ENCODE peak calls at places on chromosomes 2 and 18, in five cellular contexts. P is CD8-positive, alpha-beta T cell; S is psoas muscle; Y is GM23248; J is HL-60. O is an unnamed sample.

GRCh38 chr2:174339971-174340399 is 5.2 kb downstream of the SP9 start:
- DNase-seq in J (no peak), P (no peak), Y (no peak), S (no peak), O (no peak)

GRCh38 chr2:226184940-226185575 is 614.6 kb downstream of the IRS1 start:
- DNase-seq in P (no peak), S (no peak), Y (peak; percentile 46), J (no peak), O (no peak)

GRCh38 chr2:44793322-44793870 is 148.1 kb upstream of the SIX3 start:
- DNase-seq in J (peak; percentile 2), Y (peak; percentile 48), P (no peak), S (no peak), O (no peak)

GRCh38 chr2:106852103-106852502 is 33.9 kb downstream of the ST6GAL2 start:
- DNase-seq in P (no peak), J (no peak), Y (no peak), S (no peak), O (no peak)

GRCh38 chr2:240620149-240620731 is 5.0 kb upstream of the GPR35 start:
- DNase-seq in S (peak; percentile 7), Y (no peak), J (no peak), P (peak; percentile 3), O (no peak)

GRCh38 chr2:86703704-86704370 is 16.3 kb upstream of the RMND5A start:
- DNase-seq in S (no peak), J (no peak), P (no peak), Y (peak; percentile 88), O (no peak)

GRCh38 chr18:76451475-76452331 is 43.3 kb downstream of the ZNF516 start:
- DNase-seq in S (no peak), Y (peak; percentile 66), P (no peak), J (no peak), O (no peak)

GRCh38 chr2:174072857-174073256 is 107.7 kb upstream of the SP3 start:
- DNase-seq in S (no peak), J (no peak), Y (no peak), P (no peak), O (no peak)

GRCh38 chr2:8456149-8457091 is 225.4 kb upstream of the ID2 start:
- DNase-seq in J (no peak), P (peak; percentile 40), Y (no peak), S (no peak), O (no peak)

GRCh38 chr2:9752441-9753275 is 90.6 kb upstream of the TAF1B start:
- DNase-seq in J (no peak), Y (peak; percentile 96), S (no peak), P (peak; percentile 69), O (peak; percentile 31)

GRCh38 chr18:27540126-27540525 is 355.0 kb upstream of the CHST9 start:
- DNase-seq in S (no peak), P (no peak), Y (no peak), J (no peak), O (no peak)

GRCh38 chr2:117942958-117943672 is 70.8 kb downstream of the CCDC93 start:
- DNase-seq in S (no peak), J (no peak), P (no peak), Y (peak; percentile 84), O (no peak)

GRCh38 chr2:2170189-2170588 is 160.9 kb downstream of the MYT1L start:
- DNase-seq in S (no peak), Y (no peak), P (no peak), J (no peak), O (no peak)

GRCh38 chr2:66189598-66189997 is 245.3 kb upstream of the MEIS1 start:
- DNase-seq in J (peak; percentile 17), S (no peak), P (no peak), Y (peak; percentile 9), O (no peak)

GRCh38 chr18:13261658-13262357 is 43.2 kb downstream of the LDLRAD4 start:
- DNase-seq in Y (no peak), J (no peak), S (no peak), P (no peak), O (no peak)

GRCh38 chr2:171706152-171706803 is 19.0 kb downstream of the DYNC1I2 start:
- DNase-seq in S (no peak), J (no peak), P (no peak), Y (peak; percentile 56), O (no peak)

GRCh38 chr2:168849610-168850009 is 40.6 kb downstream of the SPC25 start:
- DNase-seq in Y (peak; percentile 18), S (no peak), J (no peak), P (no peak), O (no peak)

GRCh38 chr2:16413257-16413656 is 252.4 kb downstream of the CYRIA start:
- DNase-seq in Y (no peak), S (no peak), P (no peak), J (no peak), O (no peak)

GRCh38 chr2:61536086-61536722 is 2.0 kb downstream of the XPO1 start:
- DNase-seq in P (no peak), Y (peak; percentile 48), J (no peak), S (no peak), O (no peak)

GRCh38 chr18:79545255-79545654 is 134.3 kb upstream of the CTDP1 start:
- DNase-seq in P (no peak), J (no peak), Y (no peak), S (no peak), O (no peak)

DNA sequence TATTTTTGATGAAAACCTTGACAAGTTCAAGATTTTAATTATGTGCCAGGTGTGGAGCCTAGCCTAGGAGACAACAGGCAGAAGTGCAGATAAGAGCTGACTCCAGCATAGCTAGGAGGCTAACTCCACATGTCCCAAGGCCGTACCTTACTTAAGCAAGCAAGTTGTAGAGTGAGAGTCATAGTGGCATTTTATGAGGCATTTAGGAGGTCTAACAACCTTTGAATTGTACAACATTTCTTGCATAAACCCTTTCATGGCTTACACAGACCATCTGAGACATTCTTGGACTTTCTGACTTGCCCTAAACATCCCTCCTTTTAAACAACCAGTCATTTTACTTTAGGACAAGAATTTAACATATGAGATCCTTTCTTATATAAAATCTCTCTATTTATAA is 8.3 kb upstream of the SUCLG1 start:
- DNase-seq in J (no peak), S (no peak), Y (no peak), P (no peak), O (no peak)
- H3K27ac ChIP-seq in J (no peak overlapping the region), S (no peak overlapping the region), Y (no peak overlapping the region), P (no peak overlapping the region), O (no peak overlapping the region)

GRCh38 chr2:236657215-236657614 is 87.6 kb downstream of the ACKR3 start:
- DNase-seq in Y (no peak), S (no peak), J (no peak), P (no peak), O (no peak)
- H3K4me3 ChIP-seq in Y (no peak overlapping the region), S (no peak overlapping the region), J (no peak overlapping the region), P (no peak overlapping the region), O (no peak overlapping the region)

GRCh38 chr2:71601136-71602114 is 148.1 kb downstream of the DYSF start:
- DNase-seq in Y (no peak), J (no peak), P (no peak), S (peak; percentile 6), O (no peak)
- H3K27ac ChIP-seq in Y (no peak overlapping the region), J (no peak overlapping the region), P (no peak overlapping the region), S (no peak overlapping the region), O (no peak overlapping the region)

GRCh38 chr2:43267393-43267792 is 41.0 kb upstream of the ZFP36L2 start:
- DNase-seq in J (no peak), P (no peak), Y (no peak), S (no peak), O (no peak)

GRCh38 chr2:43270461-43270860 is 44.1 kb upstream of the ZFP36L2 start:
- DNase-seq in Y (no peak), J (no peak), S (no peak), P (no peak), O (no peak)

GRCh38 chr2:43269706-43270105 is 43.3 kb upstream of the ZFP36L2 start:
- DNase-seq in J (no peak), Y (peak; percentile 93), S (peak; percentile 78), P (no peak), O (peak; percentile 61)

GRCh38 chr2:43268066-43268971 is 41.9 kb upstream of the ZFP36L2 start:
- DNase-seq in S (no peak), P (no peak), J (no peak), Y (peak; percentile 39), O (no peak)

DNA sequence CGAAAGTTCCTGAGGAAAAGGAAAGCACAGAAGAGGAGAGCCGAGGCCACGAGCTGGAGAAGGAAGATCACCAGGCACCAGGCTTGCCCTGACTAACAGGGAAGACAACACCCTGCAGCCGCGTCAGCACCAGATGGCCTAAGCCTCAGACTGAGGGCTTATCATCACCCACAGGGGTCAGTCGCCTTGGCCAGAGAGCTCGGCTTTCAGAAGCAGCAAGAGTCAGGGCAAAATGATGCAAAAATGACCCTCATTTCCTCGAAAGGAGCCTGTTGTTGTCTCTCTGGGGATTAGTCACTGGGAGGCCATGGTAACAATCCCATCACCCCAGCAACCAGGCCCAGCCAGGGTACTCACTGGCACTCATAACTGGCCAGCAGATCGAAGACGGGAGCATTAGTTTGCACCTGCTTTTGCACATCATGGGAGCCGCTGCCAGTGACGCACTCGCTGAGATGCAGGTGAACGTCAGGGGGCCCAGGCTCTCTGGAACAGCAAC is 42.7 kb upstream of the ZFP36L2 start:
- DNase-seq in Y (peak; percentile 99), J (no peak), S (peak; percentile 92), P (no peak), O (peak; percentile 78)
- H3K4me3 ChIP-seq in Y (peak overlapping the region; percentile 56), J (no peak overlapping the region), S (peak overlapping the region; percentile 34), P (no peak overlapping the region), O (peak overlapping the region; percentile 34)

DNA sequence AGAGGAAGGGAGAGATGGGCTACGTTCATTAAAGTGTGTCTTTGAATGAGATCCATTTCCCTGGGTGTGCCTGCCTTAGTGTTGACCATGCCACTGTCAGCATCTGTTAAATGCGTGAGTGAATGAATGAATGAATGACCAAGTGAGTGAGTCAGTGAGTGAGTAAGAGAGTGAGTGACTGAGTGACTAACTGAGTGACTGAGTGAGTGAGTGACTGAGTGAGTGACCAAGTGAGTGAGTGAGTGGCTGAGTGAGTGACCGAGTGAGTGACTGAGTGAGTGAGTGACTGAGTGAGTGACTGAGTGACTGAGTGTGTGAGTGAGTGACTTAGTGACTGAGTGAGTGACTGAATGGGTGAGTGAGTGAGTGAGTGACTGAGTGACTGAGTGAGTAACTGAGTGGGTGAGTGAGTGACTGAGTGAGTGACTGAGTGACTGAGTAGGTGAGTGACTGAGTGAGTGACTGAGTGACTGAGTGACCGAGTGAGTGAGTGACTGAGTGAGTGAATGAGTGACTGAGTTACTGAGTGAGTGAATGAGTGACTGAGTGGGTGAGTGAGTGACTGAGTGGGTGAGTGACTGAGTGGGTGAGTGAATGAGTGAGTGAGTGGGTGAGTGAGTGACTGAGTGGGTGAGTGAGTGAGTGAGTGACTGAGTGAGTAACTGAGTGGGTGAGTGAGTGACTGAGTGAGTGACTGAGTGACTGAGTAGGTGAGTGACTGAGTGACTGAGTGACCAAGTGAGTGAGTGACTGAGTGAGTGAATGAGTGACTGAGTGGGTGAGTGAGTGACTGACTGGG is 11.2 kb downstream of the MAL start:
- DNase-seq in P (no peak), J (no peak), Y (no peak), S (no peak), O (no peak)
- H3K27ac ChIP-seq in P (peak overlapping the region; percentile 1), J (no peak overlapping the region), Y (no peak overlapping the region), S (no peak overlapping the region), O (no peak overlapping the region)